ENCODE peak calls at places on chromosomes 12 and 14, in ten cellular contexts. One of them, this sample, is unnamed.

GRCh38 chr12:89192419-89192818 is 159.9 kb downstream of the DUSP6 start:
- DNase-seq in fibroblast of pulmonary artery: no peak
- DNase-seq in iris pigment epithelial cell: peak
- DNase-seq in effector memory CD4-positive, alpha-beta T cell: no peak
- DNase-seq in HS-5: no peak
- DNase-seq in CD4-positive, alpha-beta T cell: no peak
- DNase-seq in HEK293T: no peak
- DNase-seq in NCI-H2029: no peak
- DNase-seq in Kasumi-1: peak
- DNase-seq in stimulated activated CD4-positive, alpha-beta T cell treated with anti-CD3 and anti-CD28 coated beads, Interleukin-12 subunit alpha, Interleukin-12 subunit beta, amount 100 ng/mL, for 4 hours: no peak
- DNase-seq in this sample: no peak

GRCh38 chr14:45716506-45716905 is 463.5 kb upstream of the MIS18BP1 start:
- DNase-seq in HS-5: no peak
- DNase-seq in CD4-positive, alpha-beta T cell: no peak
- DNase-seq in NCI-H2029: no peak
- DNase-seq in effector memory CD4-positive, alpha-beta T cell: no peak
- DNase-seq in HEK293T: peak
- DNase-seq in iris pigment epithelial cell: no peak
- DNase-seq in stimulated activated CD4-positive, alpha-beta T cell treated with anti-CD3 and anti-CD28 coated beads, Interleukin-12 subunit alpha, Interleukin-12 subunit beta, amount 100 ng/mL, for 4 hours: no peak
- DNase-seq in fibroblast of pulmonary artery: no peak
- DNase-seq in Kasumi-1: peak
- DNase-seq in this sample: no peak

GRCh38 chr14:32938719-32939253 is at the start of gene NPAS3:
- DNase-seq in effector memory CD4-positive, alpha-beta T cell: no peak
- DNase-seq in Kasumi-1: no peak
- DNase-seq in NCI-H2029: peak
- DNase-seq in HS-5: no peak
- DNase-seq in stimulated activated CD4-positive, alpha-beta T cell treated with anti-CD3 and anti-CD28 coated beads, Interleukin-12 subunit alpha, Interleukin-12 subunit beta, amount 100 ng/mL, for 4 hours: no peak
- DNase-seq in CD4-positive, alpha-beta T cell: no peak
- DNase-seq in iris pigment epithelial cell: no peak
- DNase-seq in fibroblast of pulmonary artery: no peak
- DNase-seq in HEK293T: peak
- DNase-seq in this sample: no peak

GRCh38 chr12:19964549-19964948 is 403.8 kb upstream of the PDE3A start:
- DNase-seq in HEK293T: no peak
- DNase-seq in NCI-H2029: no peak
- DNase-seq in Kasumi-1: no peak
- DNase-seq in HS-5: no peak
- DNase-seq in effector memory CD4-positive, alpha-beta T cell: no peak
- DNase-seq in CD4-positive, alpha-beta T cell: no peak
- DNase-seq in iris pigment epithelial cell: no peak
- DNase-seq in stimulated activated CD4-positive, alpha-beta T cell treated with anti-CD3 and anti-CD28 coated beads, Interleukin-12 subunit alpha, Interleukin-12 subunit beta, amount 100 ng/mL, for 4 hours: no peak
- DNase-seq in fibroblast of pulmonary artery: peak
- DNase-seq in this sample: no peak

GRCh38 chr14:36996133-36996856 is 176.1 kb downstream of the SLC25A21 start:
- DNase-seq in NCI-H2029: no peak
- DNase-seq in stimulated activated CD4-positive, alpha-beta T cell treated with anti-CD3 and anti-CD28 coated beads, Interleukin-12 subunit alpha, Interleukin-12 subunit beta, amount 100 ng/mL, for 4 hours: no peak
- DNase-seq in CD4-positive, alpha-beta T cell: no peak
- DNase-seq in Kasumi-1: no peak
- DNase-seq in fibroblast of pulmonary artery: peak
- DNase-seq in HS-5: peak
- DNase-seq in HEK293T: no peak
- DNase-seq in iris pigment epithelial cell: peak
- DNase-seq in effector memory CD4-positive, alpha-beta T cell: no peak
- DNase-seq in this sample: no peak

GRCh38 chr12:63965936-63966602 is 121.6 kb downstream of the SRGAP1 start:
- DNase-seq in NCI-H2029: no peak
- DNase-seq in effector memory CD4-positive, alpha-beta T cell: no peak
- DNase-seq in stimulated activated CD4-positive, alpha-beta T cell treated with anti-CD3 and anti-CD28 coated beads, Interleukin-12 subunit alpha, Interleukin-12 subunit beta, amount 100 ng/mL, for 4 hours: no peak
- DNase-seq in fibroblast of pulmonary artery: peak
- DNase-seq in HS-5: no peak
- DNase-seq in Kasumi-1: no peak
- DNase-seq in HEK293T: no peak
- DNase-seq in iris pigment epithelial cell: no peak
- DNase-seq in CD4-positive, alpha-beta T cell: no peak
- DNase-seq in this sample: no peak

GRCh38 chr14:73428354-73428824 is 30.0 kb downstream of the NUMB start:
- DNase-seq in CD4-positive, alpha-beta T cell: no peak
- DNase-seq in HS-5: no peak
- DNase-seq in fibroblast of pulmonary artery: no peak
- DNase-seq in Kasumi-1: no peak
- DNase-seq in effector memory CD4-positive, alpha-beta T cell: no peak
- DNase-seq in iris pigment epithelial cell: peak
- DNase-seq in HEK293T: no peak
- DNase-seq in stimulated activated CD4-positive, alpha-beta T cell treated with anti-CD3 and anti-CD28 coated beads, Interleukin-12 subunit alpha, Interleukin-12 subunit beta, amount 100 ng/mL, for 4 hours: no peak
- DNase-seq in NCI-H2029: no peak
- DNase-seq in this sample: no peak

GRCh38 chr12:49331360-49332222 is 5.4 kb downstream of the C1QL4 start:
- DNase-seq in NCI-H2029: peak
- DNase-seq in fibroblast of pulmonary artery: peak
- DNase-seq in HS-5: no peak
- DNase-seq in stimulated activated CD4-positive, alpha-beta T cell treated with anti-CD3 and anti-CD28 coated beads, Interleukin-12 subunit alpha, Interleukin-12 subunit beta, amount 100 ng/mL, for 4 hours: no peak
- DNase-seq in Kasumi-1: peak
- DNase-seq in effector memory CD4-positive, alpha-beta T cell: no peak
- DNase-seq in CD4-positive, alpha-beta T cell: no peak
- DNase-seq in HEK293T: peak
- DNase-seq in iris pigment epithelial cell: peak
- DNase-seq in this sample: peak

GRCh38 chr14:65776193-65776592 is 363.7 kb downstream of the FUT8 start:
- DNase-seq in iris pigment epithelial cell: no peak
- DNase-seq in fibroblast of pulmonary artery: no peak
- DNase-seq in CD4-positive, alpha-beta T cell: no peak
- DNase-seq in HS-5: no peak
- DNase-seq in HEK293T: no peak
- DNase-seq in NCI-H2029: no peak
- DNase-seq in stimulated activated CD4-positive, alpha-beta T cell treated with anti-CD3 and anti-CD28 coated beads, Interleukin-12 subunit alpha, Interleukin-12 subunit beta, amount 100 ng/mL, for 4 hours: no peak
- DNase-seq in effector memory CD4-positive, alpha-beta T cell: no peak
- DNase-seq in Kasumi-1: no peak
- DNase-seq in this sample: no peak

GRCh38 chr12:105445261-105446015 is 114.9 kb downstream of the C12orf75 start:
- DNase-seq in Kasumi-1: no peak
- DNase-seq in iris pigment epithelial cell: peak
- DNase-seq in NCI-H2029: no peak
- DNase-seq in effector memory CD4-positive, alpha-beta T cell: no peak
- DNase-seq in stimulated activated CD4-positive, alpha-beta T cell treated with anti-CD3 and anti-CD28 coated beads, Interleukin-12 subunit alpha, Interleukin-12 subunit beta, amount 100 ng/mL, for 4 hours: no peak
- DNase-seq in CD4-positive, alpha-beta T cell: no peak
- DNase-seq in HEK293T: no peak
- DNase-seq in fibroblast of pulmonary artery: peak
- DNase-seq in HS-5: no peak
- DNase-seq in this sample: no peak

GRCh38 chr14:29649170-29649569 is 278.5 kb downstream of the PRKD1 start:
- DNase-seq in HEK293T: no peak
- DNase-seq in HS-5: no peak
- DNase-seq in effector memory CD4-positive, alpha-beta T cell: no peak
- DNase-seq in iris pigment epithelial cell: no peak
- DNase-seq in stimulated activated CD4-positive, alpha-beta T cell treated with anti-CD3 and anti-CD28 coated beads, Interleukin-12 subunit alpha, Interleukin-12 subunit beta, amount 100 ng/mL, for 4 hours: no peak
- DNase-seq in Kasumi-1: no peak
- DNase-seq in NCI-H2029: no peak
- DNase-seq in CD4-positive, alpha-beta T cell: no peak
- DNase-seq in fibroblast of pulmonary artery: no peak
- DNase-seq in this sample: no peak

GRCh38 chr12:68896881-68897540 is 36.0 kb downstream of the CPM start:
- DNase-seq in stimulated activated CD4-positive, alpha-beta T cell treated with anti-CD3 and anti-CD28 coated beads, Interleukin-12 subunit alpha, Interleukin-12 subunit beta, amount 100 ng/mL, for 4 hours: no peak
- DNase-seq in iris pigment epithelial cell: no peak
- DNase-seq in NCI-H2029: no peak
- DNase-seq in fibroblast of pulmonary artery: peak
- DNase-seq in HS-5: no peak
- DNase-seq in HEK293T: no peak
- DNase-seq in Kasumi-1: peak
- DNase-seq in CD4-positive, alpha-beta T cell: no peak
- DNase-seq in effector memory CD4-positive, alpha-beta T cell: no peak
- DNase-seq in this sample: no peak

GRCh38 chr14:68860771-68861170 is 67.9 kb upstream of the ZFP36L1 start:
- DNase-seq in CD4-positive, alpha-beta T cell: no peak
- DNase-seq in stimulated activated CD4-positive, alpha-beta T cell treated with anti-CD3 and anti-CD28 coated beads, Interleukin-12 subunit alpha, Interleukin-12 subunit beta, amount 100 ng/mL, for 4 hours: no peak
- DNase-seq in NCI-H2029: no peak
- DNase-seq in iris pigment epithelial cell: no peak
- DNase-seq in HS-5: no peak
- DNase-seq in Kasumi-1: no peak
- DNase-seq in fibroblast of pulmonary artery: no peak
- DNase-seq in HEK293T: no peak
- DNase-seq in effector memory CD4-positive, alpha-beta T cell: no peak
- DNase-seq in this sample: no peak

GRCh38 chr12:66107451-66107915 is 23.1 kb downstream of the LLPH start:
- DNase-seq in HS-5: peak
- DNase-seq in iris pigment epithelial cell: peak
- DNase-seq in NCI-H2029: peak
- DNase-seq in Kasumi-1: peak
- DNase-seq in effector memory CD4-positive, alpha-beta T cell: no peak
- DNase-seq in CD4-positive, alpha-beta T cell: peak
- DNase-seq in fibroblast of pulmonary artery: peak
- DNase-seq in HEK293T: peak
- DNase-seq in stimulated activated CD4-positive, alpha-beta T cell treated with anti-CD3 and anti-CD28 coated beads, Interleukin-12 subunit alpha, Interleukin-12 subunit beta, amount 100 ng/mL, for 4 hours: peak
- DNase-seq in this sample: peak

GRCh38 chr12:66539451-66539850 is 139.4 kb downstream of the GRIP1 start:
- DNase-seq in HS-5: no peak
- DNase-seq in fibroblast of pulmonary artery: no peak
- DNase-seq in effector memory CD4-positive, alpha-beta T cell: no peak
- DNase-seq in stimulated activated CD4-positive, alpha-beta T cell treated with anti-CD3 and anti-CD28 coated beads, Interleukin-12 subunit alpha, Interleukin-12 subunit beta, amount 100 ng/mL, for 4 hours: no peak
- DNase-seq in HEK293T: no peak
- DNase-seq in iris pigment epithelial cell: no peak
- DNase-seq in Kasumi-1: no peak
- DNase-seq in NCI-H2029: no peak
- DNase-seq in CD4-positive, alpha-beta T cell: no peak
- DNase-seq in this sample: no peak

GRCh38 chr14:22689186-22689585 is 45.0 kb upstream of the OR6J1 start:
- DNase-seq in NCI-H2029: no peak
- DNase-seq in effector memory CD4-positive, alpha-beta T cell: no peak
- DNase-seq in HS-5: peak
- DNase-seq in CD4-positive, alpha-beta T cell: no peak
- DNase-seq in fibroblast of pulmonary artery: peak
- DNase-seq in stimulated activated CD4-positive, alpha-beta T cell treated with anti-CD3 and anti-CD28 coated beads, Interleukin-12 subunit alpha, Interleukin-12 subunit beta, amount 100 ng/mL, for 4 hours: no peak
- DNase-seq in iris pigment epithelial cell: peak
- DNase-seq in Kasumi-1: peak
- DNase-seq in HEK293T: no peak
- DNase-seq in this sample: peak

GRCh38 chr12:68336754-68337343 is 4.7 kb upstream of the MDM1 start:
- DNase-seq in effector memory CD4-positive, alpha-beta T cell: no peak
- DNase-seq in HEK293T: no peak
- DNase-seq in Kasumi-1: no peak
- DNase-seq in HS-5: no peak
- DNase-seq in iris pigment epithelial cell: no peak
- DNase-seq in fibroblast of pulmonary artery: no peak
- DNase-seq in NCI-H2029: no peak
- DNase-seq in CD4-positive, alpha-beta T cell: no peak
- DNase-seq in stimulated activated CD4-positive, alpha-beta T cell treated with anti-CD3 and anti-CD28 coated beads, Interleukin-12 subunit alpha, Interleukin-12 subunit beta, amount 100 ng/mL, for 4 hours: no peak
- DNase-seq in this sample: no peak

GRCh38 chr14:71324767-71325272 is 417.6 kb downstream of the PCNX1 start:
- DNase-seq in HEK293T: peak
- DNase-seq in iris pigment epithelial cell: peak
- DNase-seq in effector memory CD4-positive, alpha-beta T cell: peak
- DNase-seq in HS-5: no peak
- DNase-seq in NCI-H2029: no peak
- DNase-seq in fibroblast of pulmonary artery: peak
- DNase-seq in stimulated activated CD4-positive, alpha-beta T cell treated with anti-CD3 and anti-CD28 coated beads, Interleukin-12 subunit alpha, Interleukin-12 subunit beta, amount 100 ng/mL, for 4 hours: no peak
- DNase-seq in CD4-positive, alpha-beta T cell: no peak
- DNase-seq in Kasumi-1: peak
- DNase-seq in this sample: no peak

GRCh38 chr12:121214855-121215745 is 5.2 kb downstream of the P2RX4 start:
- DNase-seq in Kasumi-1: no peak
- DNase-seq in fibroblast of pulmonary artery: peak
- DNase-seq in effector memory CD4-positive, alpha-beta T cell: no peak
- DNase-seq in stimulated activated CD4-positive, alpha-beta T cell treated with anti-CD3 and anti-CD28 coated beads, Interleukin-12 subunit alpha, Interleukin-12 subunit beta, amount 100 ng/mL, for 4 hours: no peak
- DNase-seq in HS-5: peak
- DNase-seq in iris pigment epithelial cell: peak
- DNase-seq in CD4-positive, alpha-beta T cell: no peak
- DNase-seq in HEK293T: no peak
- DNase-seq in NCI-H2029: no peak
- DNase-seq in this sample: peak

This sample was measured in amniotic stem cell.